ENCODE peak calls at places on chromosomes 3 and 15, in six cellular contexts. One of them, this sample, is unnamed.

GRCh38 chr3:113912551-113913246 is 35.1 kb upstream of the ZDHHC23 start:
- DNase-seq in ovary: no peak
- DNase-seq in psoas muscle: no peak
- DNase-seq in GM12865: peak
- DNase-seq in lower lobe of right lung: no peak
- DNase-seq in neural crest cell: no peak
- DNase-seq in this sample: peak

GRCh38 chr3:177596822-177597271 is 399.6 kb upstream of the TBL1XR1 start:
- DNase-seq in psoas muscle: no peak
- DNase-seq in GM12865: no peak
- DNase-seq in lower lobe of right lung: no peak
- DNase-seq in ovary: no peak
- DNase-seq in neural crest cell: no peak
- DNase-seq in this sample: peak

GRCh38 chr3:111081008-111081545 is 9.5 kb downstream of the NECTIN3 start:
- DNase-seq in GM12865: no peak
- DNase-seq in psoas muscle: no peak
- DNase-seq in neural crest cell: no peak
- DNase-seq in ovary: no peak
- DNase-seq in lower lobe of right lung: no peak
- DNase-seq in this sample: peak

GRCh38 chr3:127482216-127483004 is 108.1 kb downstream of the TPRA1 start:
- DNase-seq in lower lobe of right lung: no peak
- DNase-seq in ovary: peak
- DNase-seq in neural crest cell: no peak
- DNase-seq in psoas muscle: no peak
- DNase-seq in GM12865: no peak
- DNase-seq in this sample: peak

GRCh38 chr3:90091557-90091956 is 984.1 kb downstream of the EPHA3 start:
- DNase-seq in GM12865: peak
- DNase-seq in ovary: peak
- DNase-seq in psoas muscle: no peak
- DNase-seq in lower lobe of right lung: no peak
- DNase-seq in neural crest cell: peak
- DNase-seq in this sample: peak

GRCh38 chr3:111151438-111151837 is 79.8 kb downstream of the NECTIN3 start:
- DNase-seq in neural crest cell: no peak
- DNase-seq in psoas muscle: no peak
- DNase-seq in lower lobe of right lung: no peak
- DNase-seq in GM12865: no peak
- DNase-seq in ovary: no peak
- DNase-seq in this sample: peak

GRCh38 chr15:62737551-62737950 is 305.0 kb upstream of the TPM1 start:
- DNase-seq in neural crest cell: no peak
- DNase-seq in lower lobe of right lung: no peak
- DNase-seq in psoas muscle: no peak
- DNase-seq in GM12865: no peak
- DNase-seq in ovary: no peak
- DNase-seq in this sample: no peak

GRCh38 chr3:127212711-127213110 is 19.8 kb downstream of the PRR23E start:
- DNase-seq in lower lobe of right lung: no peak
- DNase-seq in GM12865: no peak
- DNase-seq in ovary: no peak
- DNase-seq in psoas muscle: no peak
- DNase-seq in neural crest cell: no peak
- DNase-seq in this sample: no peak

GRCh38 chr3:168534761-168535160 is 439.0 kb upstream of the GOLIM4 start:
- DNase-seq in ovary: no peak
- DNase-seq in GM12865: no peak
- DNase-seq in psoas muscle: no peak
- DNase-seq in neural crest cell: no peak
- DNase-seq in lower lobe of right lung: no peak
- DNase-seq in this sample: no peak

GRCh38 chr15:93168913-93169312 is 79.9 kb upstream of the RGMA start:
- DNase-seq in psoas muscle: no peak
- DNase-seq in neural crest cell: no peak
- DNase-seq in GM12865: no peak
- DNase-seq in ovary: no peak
- DNase-seq in lower lobe of right lung: no peak
- DNase-seq in this sample: peak

GRCh38 chr3:16427309-16427965 is 86.1 kb downstream of the RFTN1 start:
- DNase-seq in psoas muscle: no peak
- DNase-seq in GM12865: no peak
- DNase-seq in neural crest cell: no peak
- DNase-seq in lower lobe of right lung: no peak
- DNase-seq in ovary: peak
- DNase-seq in this sample: peak

GRCh38 chr15:74222705-74223104 is 13.4 kb upstream of the CCDC33 start:
- DNase-seq in neural crest cell: no peak
- DNase-seq in psoas muscle: no peak
- DNase-seq in GM12865: no peak
- DNase-seq in ovary: no peak
- DNase-seq in lower lobe of right lung: no peak
- DNase-seq in this sample: no peak

GRCh38 chr15:22845289-22845900 is 6.9 kb downstream of the NIPA2 start:
- DNase-seq in psoas muscle: no peak
- DNase-seq in neural crest cell: no peak
- DNase-seq in GM12865: no peak
- DNase-seq in lower lobe of right lung: no peak
- DNase-seq in ovary: no peak
- DNase-seq in this sample: no peak

GRCh38 chr3:161548301-161548700 is 51.7 kb downstream of the OTOL1 start:
- DNase-seq in neural crest cell: no peak
- DNase-seq in psoas muscle: no peak
- DNase-seq in GM12865: peak
- DNase-seq in lower lobe of right lung: no peak
- DNase-seq in ovary: no peak
- DNase-seq in this sample: peak

GRCh38 chr3:38549957-38550840 is 54.1 kb downstream of the EXOG start:
- DNase-seq in ovary: no peak
- DNase-seq in neural crest cell: no peak
- DNase-seq in GM12865: no peak
- DNase-seq in psoas muscle: no peak
- DNase-seq in lower lobe of right lung: no peak
- DNase-seq in this sample: no peak

GRCh38 chr15:33161209-33161608 is 33.3 kb downstream of the FMN1 start:
- DNase-seq in psoas muscle: no peak
- DNase-seq in ovary: no peak
- DNase-seq in neural crest cell: no peak
- DNase-seq in lower lobe of right lung: no peak
- DNase-seq in GM12865: no peak
- DNase-seq in this sample: no peak

GRCh38 chr15:29451201-29451781 is 181.7 kb upstream of the NSMCE3 start:
- DNase-seq in neural crest cell: peak
- DNase-seq in ovary: no peak
- DNase-seq in psoas muscle: no peak
- DNase-seq in lower lobe of right lung: no peak
- DNase-seq in GM12865: peak
- DNase-seq in this sample: no peak

GRCh38 chr3:190912736-190913135 is 50.2 kb upstream of the GMNC start:
- DNase-seq in psoas muscle: no peak
- DNase-seq in GM12865: no peak
- DNase-seq in ovary: no peak
- DNase-seq in lower lobe of right lung: no peak
- DNase-seq in neural crest cell: no peak
- DNase-seq in this sample: no peak

GRCh38 chr3:124691599-124691998 is 38.7 kb upstream of the UMPS start:
- DNase-seq in psoas muscle: no peak
- DNase-seq in lower lobe of right lung: no peak
- DNase-seq in ovary: no peak
- DNase-seq in neural crest cell: no peak
- DNase-seq in GM12865: no peak
- DNase-seq in this sample: no peak

GRCh38 chr3:195809796-195810454 is 1.8 kb downstream of the MUC4 start:
- DNase-seq in neural crest cell: no peak
- DNase-seq in lower lobe of right lung: no peak
- DNase-seq in psoas muscle: no peak
- DNase-seq in GM12865: no peak
- DNase-seq in ovary: no peak
- DNase-seq in this sample: no peak

GRCh38 chr3:33256249-33256648 is 21.0 kb upstream of the FBXL2 start:
- DNase-seq in neural crest cell: no peak
- DNase-seq in GM12865: no peak
- DNase-seq in lower lobe of right lung: no peak
- DNase-seq in psoas muscle: no peak
- DNase-seq in ovary: no peak
- DNase-seq in this sample: no peak

GRCh38 chr3:79864077-79864476 is 96.3 kb upstream of the ROBO1 start:
- DNase-seq in neural crest cell: no peak
- DNase-seq in GM12865: no peak
- DNase-seq in psoas muscle: no peak
- DNase-seq in lower lobe of right lung: no peak
- DNase-seq in ovary: no peak
- DNase-seq in this sample: no peak

GRCh38 chr15:99983171-99983891 is 250.1 kb upstream of the LYSMD4 start:
- DNase-seq in neural crest cell: no peak
- DNase-seq in lower lobe of right lung: no peak
- DNase-seq in ovary: no peak
- DNase-seq in psoas muscle: peak
- DNase-seq in GM12865: no peak
- DNase-seq in this sample: no peak

GRCh38 chr15:25937796-25938195 is 74.7 kb upstream of the ATP10A start:
- DNase-seq in GM12865: no peak
- DNase-seq in neural crest cell: no peak
- DNase-seq in ovary: no peak
- DNase-seq in psoas muscle: no peak
- DNase-seq in lower lobe of right lung: no peak
- DNase-seq in this sample: no peak

GRCh38 chr3:157872902-157873301 is 233.3 kb downstream of the SHOX2 start:
- DNase-seq in neural crest cell: no peak
- DNase-seq in ovary: no peak
- DNase-seq in psoas muscle: no peak
- DNase-seq in lower lobe of right lung: no peak
- DNase-seq in GM12865: no peak
- DNase-seq in this sample: no peak

GRCh38 chr3:29354894-29355293 is 74.0 kb downstream of the RBMS3 start:
- DNase-seq in psoas muscle: no peak
- DNase-seq in ovary: no peak
- DNase-seq in lower lobe of right lung: no peak
- DNase-seq in neural crest cell: no peak
- DNase-seq in GM12865: no peak
- DNase-seq in this sample: no peak

DNA sequence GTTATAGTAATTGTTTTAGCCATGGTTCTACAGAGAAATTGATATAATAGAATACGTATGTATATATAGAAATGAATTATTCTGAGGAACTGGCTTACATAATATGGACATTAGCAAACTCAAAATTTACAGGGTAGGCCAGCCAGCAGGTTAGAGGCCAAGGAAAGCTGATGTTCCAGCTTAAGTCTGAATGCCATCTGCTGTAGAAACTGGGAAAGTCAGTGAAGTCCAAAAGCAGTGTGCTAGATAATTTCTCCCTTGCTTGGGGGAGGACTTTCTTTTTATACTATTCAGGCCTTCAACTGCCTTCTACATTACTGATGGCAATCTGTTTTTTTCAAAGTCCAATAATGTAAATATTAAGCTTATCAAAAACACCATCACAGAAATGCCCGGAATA is 1174.7 kb downstream of the ZPLD1 start:
- DNase-seq in neural crest cell: no peak
- DNase-seq in lower lobe of right lung: no peak
- DNase-seq in psoas muscle: no peak
- DNase-seq in GM12865: no peak
- DNase-seq in ovary: no peak
- DNase-seq in this sample: no peak
- TF ChIP-seq CTCF in neural crest cell: no peak
- TF ChIP-seq CTCF in lower lobe of right lung: no peak
- TF ChIP-seq CTCF in psoas muscle: no peak
- TF ChIP-seq CTCF in GM12865: no peak
- TF ChIP-seq CTCF in ovary: no peak
- TF ChIP-seq CTCF in this sample: no peak

DNA sequence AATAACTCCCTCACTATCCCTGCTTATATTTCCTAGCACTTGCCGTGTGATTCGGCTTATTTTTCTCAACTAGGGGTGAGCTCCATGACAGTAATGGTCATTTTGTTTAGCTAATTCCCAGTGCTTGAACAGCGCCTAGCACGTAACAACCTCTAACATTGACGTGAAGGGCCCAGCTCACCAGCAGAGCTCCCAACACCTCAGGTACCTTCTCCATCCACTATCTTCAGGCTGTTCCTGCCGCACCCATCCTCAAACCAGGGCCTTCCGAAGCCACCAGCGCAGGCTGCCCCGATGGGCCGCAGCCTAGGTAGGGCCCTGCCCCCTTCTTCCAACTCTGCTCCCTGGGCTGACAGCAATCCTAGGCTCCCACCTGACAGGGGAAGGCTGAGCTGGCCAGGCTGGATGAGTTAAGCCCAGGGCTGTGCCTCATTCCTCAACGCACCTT is 751 bp upstream of the RPS17 start:
- DNase-seq in ovary: peak
- DNase-seq in neural crest cell: no peak
- DNase-seq in lower lobe of right lung: no peak
- DNase-seq in psoas muscle: peak
- DNase-seq in GM12865: no peak
- DNase-seq in this sample: no peak
- TF ChIP-seq CTCF in ovary: no peak
- TF ChIP-seq CTCF in neural crest cell: no peak
- TF ChIP-seq CTCF in lower lobe of right lung: no peak
- TF ChIP-seq CTCF in psoas muscle: no peak
- TF ChIP-seq CTCF in GM12865: no peak
- TF ChIP-seq CTCF in this sample: no peak

DNA sequence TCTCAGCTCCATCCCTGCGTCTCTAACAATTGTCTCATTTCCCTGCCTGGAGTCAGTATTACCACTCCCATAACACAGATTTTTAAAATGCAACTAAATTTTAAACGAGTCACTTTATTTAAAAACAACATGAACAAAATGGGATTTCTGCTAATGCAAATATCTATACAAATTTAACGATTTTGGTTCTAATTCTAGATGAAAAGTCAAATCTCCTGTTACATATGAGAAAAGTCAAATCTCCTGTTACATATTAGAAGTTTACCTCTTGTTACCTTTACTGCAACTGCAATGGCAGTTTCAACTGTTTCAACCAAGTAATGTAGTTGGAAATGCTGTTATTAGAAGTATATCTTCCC is 578 bp upstream of the RPL39L start:
- DNase-seq in GM12865: no peak
- DNase-seq in neural crest cell: no peak
- DNase-seq in lower lobe of right lung: no peak
- DNase-seq in psoas muscle: no peak
- DNase-seq in ovary: no peak
- DNase-seq in this sample: no peak
- TF ChIP-seq CTCF in GM12865: no peak
- TF ChIP-seq CTCF in neural crest cell: peak
- TF ChIP-seq CTCF in lower lobe of right lung: peak
- TF ChIP-seq CTCF in psoas muscle: no peak
- TF ChIP-seq CTCF in ovary: no peak
- TF ChIP-seq CTCF in this sample: no peak

DNA sequence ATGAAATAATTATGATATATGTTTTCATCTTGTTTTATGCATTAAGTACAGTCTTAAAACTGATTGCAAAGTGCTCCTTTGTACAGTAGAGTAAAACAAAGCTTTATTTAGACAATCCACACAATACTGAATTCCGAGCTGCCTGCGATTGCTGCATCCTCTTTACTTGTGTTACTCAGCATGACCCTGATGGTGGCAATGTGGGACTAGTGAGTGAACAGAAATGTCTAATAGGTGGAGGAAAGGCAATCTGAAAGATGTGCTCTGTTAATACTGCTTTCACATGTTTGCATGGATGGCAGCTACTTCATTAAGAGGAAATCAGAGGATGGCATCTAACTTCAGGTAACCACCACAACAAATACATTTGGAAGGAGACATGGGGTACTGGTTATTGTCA is 930.4 kb upstream of the SEMA6D start:
- DNase-seq in GM12865: peak
- DNase-seq in neural crest cell: no peak
- DNase-seq in ovary: no peak
- DNase-seq in psoas muscle: no peak
- DNase-seq in lower lobe of right lung: no peak
- DNase-seq in this sample: no peak
- TF ChIP-seq CTCF in GM12865: peak
- TF ChIP-seq CTCF in neural crest cell: no peak
- TF ChIP-seq CTCF in ovary: no peak
- TF ChIP-seq CTCF in psoas muscle: no peak
- TF ChIP-seq CTCF in lower lobe of right lung: no peak
- TF ChIP-seq CTCF in this sample: no peak